ENCODE peak calls at places on chromosomes 4 and X, in five cellular contexts. L, Y, T, E and K are unnamed samples.

GRCh38 chr4:56512166-56512565 is 6.6 kb downstream of the ARL9 start:
- DNase-seq in L (no peak), Y (no peak), T (peak), E (peak), K (no peak)

GRCh38 chr4:182923376-182923775 is 6.2 kb upstream of the DCTD start:
- DNase-seq in L (no peak), E (no peak), T (peak), Y (no peak), K (no peak)

GRCh38 chr4:151785484-151786157 is 24.8 kb upstream of the GATB start:
- DNase-seq in L (no peak), T (no peak), E (no peak), Y (no peak), K (no peak)

GRCh38 chrX:77505227-77505626 is 58.0 kb downstream of the FGF16 start:
- DNase-seq in T (peak), E (no peak), Y (no peak), L (no peak), K (no peak)

GRCh38 chr4:20395160-20395773 is 143.6 kb downstream of the SLIT2 start:
- DNase-seq in L (peak), Y (peak), T (peak), E (no peak), K (no peak)

GRCh38 chr4:159860945-159861344 is 758.1 kb downstream of the RAPGEF2 start:
- DNase-seq in Y (no peak), L (no peak), T (no peak), E (no peak), K (no peak)

GRCh38 chr4:24583451-24584174 is 741 bp downstream of the DHX15 start:
- DNase-seq in Y (peak), E (peak), L (peak), T (peak), K (peak)

GRCh38 chrX:118350221-118350620 is 4.3 kb downstream of the WDR44 start:
- DNase-seq in E (no peak), Y (no peak), T (peak), L (no peak), K (no peak)

GRCh38 chrX:10634681-10635161 is 14.3 kb upstream of the MID1 start:
- DNase-seq in Y (no peak), L (no peak), E (peak), T (peak), K (no peak)

GRCh38 chr4:24067781-24068193 is 177.9 kb upstream of the PPARGC1A start:
- DNase-seq in T (peak), Y (no peak), E (no peak), L (peak), K (no peak)

GRCh38 chr4:119080721-119081541 is 54.7 kb upstream of the MYOZ2 start:
- DNase-seq in Y (no peak), E (no peak), T (no peak), L (no peak), K (no peak)

GRCh38 chrX:31333181-31333831 is 261.5 kb upstream of the FTHL17 start:
- DNase-seq in Y (no peak), L (no peak), T (peak), E (peak), K (no peak)

GRCh38 chr4:153438916-153439756 is 27.0 kb upstream of the TMEM131L start:
- DNase-seq in L (no peak), E (peak), Y (peak), T (no peak), K (peak)

GRCh38 chrX:37959212-37960021 is 46.9 kb upstream of the SYTL5 start:
- DNase-seq in T (no peak), E (no peak), L (no peak), Y (no peak), K (no peak)

GRCh38 chr4:128858875-128859696 is 49.6 kb downstream of the JADE1 start:
- DNase-seq in E (peak), T (peak), Y (no peak), L (no peak), K (no peak)

GRCh38 chr4:95267081-95267480 is 281.7 kb downstream of the UNC5C start:
- DNase-seq in T (peak), Y (no peak), E (peak), L (no peak), K (no peak)

GRCh38 chr4:176270669-176271068 is 1.6 kb upstream of the ASB5 start:
- DNase-seq in Y (no peak), E (peak), L (no peak), T (peak), K (no peak)

GRCh38 chrX:104913348-104913747 is 307.1 kb downstream of the TEX13A start:
- DNase-seq in L (peak), T (peak), E (peak), Y (no peak), K (no peak)

GRCh38 chrX:51891821-51892551 is 1.4 kb upstream of the MAGED1 start:
- DNase-seq in E (peak), L (no peak), Y (no peak), T (peak), K (no peak)

GRCh38 chrX:16601885-16602284 is 48.1 kb upstream of the S100G start:
- DNase-seq in Y (no peak), L (no peak), E (no peak), T (no peak), K (no peak)

GRCh38 chr4:124534133-124534532 is 178.4 kb downstream of the ANKRD50 start:
- DNase-seq in T (no peak), Y (no peak), E (no peak), L (no peak), K (no peak)

GRCh38 chrX:9320940-9321339 is 143.9 kb upstream of the TBL1X start:
- DNase-seq in E (no peak), Y (no peak), L (no peak), T (peak), K (no peak)

GRCh38 chrX:906586-906985 is 276.0 kb downstream of the SHOX start:
- DNase-seq in E (no peak), T (no peak), Y (no peak), L (no peak), K (no peak)

GRCh38 chr4:137267024-137267423 is 265.3 kb downstream of the PCDH18 start:
- DNase-seq in T (peak), Y (no peak), E (peak), L (no peak), K (no peak)

GRCh38 chr4:126851391-126851790 is 781.4 kb upstream of the INTU start:
- DNase-seq in L (no peak), Y (no peak), T (peak), E (no peak), K (no peak)

GRCh38 chr4:111268769-111269414 is 646.0 kb upstream of the PITX2 start:
- DNase-seq in T (peak), E (no peak), L (no peak), Y (no peak), K (no peak)

GRCh38 chrX:97898798-97899197 is 1015.1 kb downstream of the RPA4 start:
- DNase-seq in L (no peak), E (no peak), T (peak), Y (no peak), K (no peak)

GRCh38 chrX:15952212-15952611 is 97.6 kb upstream of the AP1S2 start:
- DNase-seq in L (no peak), E (no peak), Y (no peak), T (no peak), K (no peak)

GRCh38 chrX:107628662-107629532 is 587 bp downstream of the PRPS1 start:
- DNase-seq in L (peak), E (peak), T (peak), Y (peak), K (peak)

GRCh38 chr4:152808670-152809069 is 28.9 kb downstream of the ARFIP1 start:
- DNase-seq in T (no peak), E (no peak), Y (no peak), L (no peak), K (no peak)

GRCh38 chr4:113639311-113639710 is 122.2 kb downstream of the CAMK2D start:
- DNase-seq in T (peak), L (no peak), E (no peak), Y (no peak), K (no peak)

GRCh38 chr4:53586121-53586816 is 5.0 kb downstream of the LNX1 start:
- DNase-seq in L (no peak), Y (no peak), E (peak), T (peak), K (no peak)

GRCh38 chr4:186335793-186336192 is 69.8 kb downstream of the F11 start:
- DNase-seq in Y (no peak), E (no peak), L (no peak), T (no peak), K (no peak)

GRCh38 chrX:106952988-106953387 is 32.8 kb downstream of the CLDN2 start:
- DNase-seq in E (peak), L (peak), Y (no peak), T (peak), K (no peak)

GRCh38 chrX:68503830-68504229 is 5.0 kb downstream of the YIPF6 start:
- DNase-seq in Y (no peak), T (peak), E (no peak), L (no peak), K (no peak)

GRCh38 chrX:475926-476723 is 89.4 kb upstream of the PPP2R3B start:
- DNase-seq in Y (no peak), E (peak), T (no peak), L (no peak), K (no peak)

GRCh38 chr4:87058272-87059073 is 123.7 kb downstream of the AFF1 start:
- DNase-seq in L (no peak), E (no peak), T (no peak), Y (no peak), K (no peak)